ENCODE peak calls at places on chromosomes 1 and 21, in seven cellular contexts. V is AG04449; L is brain microvascular endothelial cell; C is aorta; Q is CD8-positive, alpha-beta T cell; M is MM.1S; F is transverse colon. I is an unnamed sample.

GRCh38 chr21:29340228-29340627 is 41.5 kb downstream of the BACH1 start:
- DNase-seq in V (no peak), L (no peak), Q (no peak), F (no peak), M (no peak), C (no peak), I (no peak)

GRCh38 chr1:230572121-230573083 is 69.9 kb upstream of the COG2 start:
- DNase-seq in V (no peak), F (peak), L (no peak), M (no peak), Q (no peak), C (peak), I (no peak)

GRCh38 chr1:244435562-244436205 is 16.0 kb downstream of the ADSS2 start:
- DNase-seq in C (no peak), F (no peak), V (peak), Q (no peak), M (no peak), L (peak), I (no peak)

GRCh38 chr1:67190410-67190809 is 24.2 kb downstream of the IL23R start:
- DNase-seq in L (no peak), F (no peak), M (no peak), Q (no peak), C (no peak), V (no peak), I (no peak)

GRCh38 chr1:44606701-44607281 is 67.5 kb downstream of the TMEM53 start:
- DNase-seq in V (no peak), F (no peak), C (no peak), L (no peak), M (no peak), Q (no peak), I (no peak)

GRCh38 chr1:179875606-179876288 is 1.9 kb downstream of the TOR1AIP2 start:
- DNase-seq in C (no peak), M (no peak), F (no peak), V (no peak), L (no peak), Q (no peak), I (no peak)

GRCh38 chr1:21669287-21670058 is at the start of gene RAP1GAP:
- DNase-seq in F (peak), V (no peak), L (no peak), Q (no peak), M (no peak), C (no peak), I (no peak)

GRCh38 chr1:59971464-59971911 is 44.9 kb upstream of the CYP2J2 start:
- DNase-seq in M (peak), L (peak), F (peak), V (no peak), C (peak), Q (peak), I (peak)

GRCh38 chr1:36947384-36947783 is 86.9 kb downstream of the GRIK3 start:
- DNase-seq in M (no peak), C (no peak), F (no peak), Q (no peak), L (no peak), V (no peak), I (no peak)

GRCh38 chr1:102174259-102174863 is 177.6 kb upstream of the OLFM3 start:
- DNase-seq in L (no peak), C (no peak), V (no peak), Q (no peak), F (peak), M (peak), I (no peak)

GRCh38 chr1:18093646-18094045 is 14.0 kb upstream of the IGSF21 start:
- DNase-seq in C (no peak), L (no peak), F (no peak), M (no peak), V (no peak), Q (no peak), I (no peak)

GRCh38 chr1:92408825-92409224 is 77.9 kb downstream of the GFI1 start:
- DNase-seq in M (no peak), L (peak), V (peak), C (no peak), Q (no peak), F (no peak), I (no peak)

GRCh38 chr1:9730096-9730901 is 78.8 kb downstream of the PIK3CD start:
- DNase-seq in L (no peak), Q (no peak), V (no peak), M (no peak), C (peak), F (peak), I (no peak)

GRCh38 chr1:44073528-44073927 is 42.3 kb upstream of the SLC6A9 start:
- DNase-seq in M (no peak), C (no peak), Q (no peak), L (no peak), V (no peak), F (no peak), I (no peak)

GRCh38 chr1:29749021-29749420 is 512.7 kb downstream of the PTPRU start:
- DNase-seq in M (no peak), F (no peak), Q (no peak), L (no peak), V (no peak), C (no peak), I (no peak)

GRCh38 chr1:238653693-238654321 is 732.6 kb upstream of the CHRM3 start:
- DNase-seq in L (peak), F (no peak), V (peak), M (peak), C (no peak), Q (no peak), I (no peak)

GRCh38 chr1:28577052-28577678 is 14.9 kb upstream of the RAB42 start:
- DNase-seq in M (peak), F (no peak), Q (no peak), L (no peak), C (peak), V (no peak), I (no peak)

GRCh38 chr1:220451541-220451940 is 76.4 kb upstream of the MARK1 start:
- DNase-seq in Q (no peak), L (no peak), C (no peak), V (no peak), M (no peak), F (no peak), I (no peak)

GRCh38 chr21:25464275-25464674 is 143.0 kb downstream of the MRPL39 start:
- DNase-seq in F (no peak), V (no peak), L (no peak), C (no peak), M (no peak), Q (no peak), I (no peak)

GRCh38 chr1:63902844-63903589 is 129.2 kb downstream of the ROR1 start:
- DNase-seq in C (peak), V (no peak), Q (no peak), L (no peak), F (no peak), M (no peak), I (no peak)

GRCh38 chr1:8397511-8397910 is 79.6 kb downstream of the SLC45A1 start:
- DNase-seq in M (peak), V (no peak), Q (no peak), F (no peak), L (peak), C (no peak), I (no peak)

GRCh38 chr1:1431845-1432565 is 3.5 kb upstream of the VWA1 start:
- DNase-seq in F (peak), L (no peak), Q (no peak), V (no peak), C (peak), M (no peak), I (no peak)

DNA sequence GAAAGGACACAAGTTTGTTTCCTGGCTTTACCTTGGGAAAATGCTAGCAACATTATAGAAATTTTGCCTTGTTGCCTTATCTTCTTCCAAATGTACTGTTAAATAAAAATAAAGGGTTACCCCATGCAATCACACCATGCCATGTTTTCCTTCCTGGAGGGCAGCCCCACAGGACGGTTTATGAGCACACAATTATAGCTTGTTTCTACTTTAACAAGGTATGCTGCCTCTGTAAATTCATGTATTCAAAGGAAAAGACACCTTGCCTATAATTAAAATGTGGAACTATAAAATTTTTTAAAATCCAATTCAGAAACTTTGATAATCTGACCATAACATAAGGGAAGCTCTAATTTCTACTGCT is 63.4 kb downstream of the CAPN2 start:
- DNase-seq in F (no peak), M (no peak), L (no peak), Q (no peak), C (no peak), V (no peak), I (no peak)
- H3K4me3 ChIP-seq in F (no peak), M (no peak), L (no peak), Q (no peak), C (no peak), V (no peak), I (no peak)

GRCh38 chr1:62800274-62800673 is 16.3 kb downstream of the ATG4C start:
- DNase-seq in F (no peak), C (peak), M (peak), V (no peak), Q (no peak), L (no peak), I (no peak)

GRCh38 chr1:62796151-62796680 is 12.3 kb downstream of the ATG4C start:
- DNase-seq in F (no peak), V (no peak), Q (no peak), C (no peak), M (no peak), L (no peak), I (no peak)

GRCh38 chr1:62799688-62800087 is 15.8 kb downstream of the ATG4C start:
- DNase-seq in F (no peak), L (no peak), Q (no peak), M (no peak), V (no peak), C (no peak), I (no peak)

DNA sequence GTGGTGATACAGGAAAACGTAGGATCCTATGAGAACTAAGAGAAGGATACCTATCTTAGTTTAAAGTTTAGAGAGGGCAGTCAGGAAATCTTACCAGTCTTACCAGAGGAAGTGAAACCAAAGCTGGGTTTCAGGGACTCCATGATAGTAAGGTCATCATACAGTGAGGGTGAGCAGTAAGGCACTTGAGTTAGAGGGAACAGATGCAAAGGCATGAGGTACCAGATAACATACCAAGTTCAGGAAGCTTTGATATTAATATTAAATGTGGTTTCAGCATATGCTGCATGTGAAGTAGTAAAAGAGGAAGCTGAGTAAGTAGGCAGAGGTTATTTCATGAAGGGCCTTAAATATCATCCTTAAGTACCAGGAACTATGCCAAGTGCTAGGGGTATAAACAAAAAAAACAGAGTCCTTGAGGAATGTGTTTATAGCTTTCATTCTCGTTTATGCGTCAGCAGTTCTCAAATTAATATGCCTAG is 16.9 kb downstream of the ATG4C start:
- DNase-seq in M (peak), C (no peak), V (no peak), Q (no peak), F (no peak), L (no peak), I (no peak)
- H3K4me3 ChIP-seq in M (peak), C (no peak), V (no peak), Q (no peak), F (no peak), L (no peak), I (no peak)

DNA sequence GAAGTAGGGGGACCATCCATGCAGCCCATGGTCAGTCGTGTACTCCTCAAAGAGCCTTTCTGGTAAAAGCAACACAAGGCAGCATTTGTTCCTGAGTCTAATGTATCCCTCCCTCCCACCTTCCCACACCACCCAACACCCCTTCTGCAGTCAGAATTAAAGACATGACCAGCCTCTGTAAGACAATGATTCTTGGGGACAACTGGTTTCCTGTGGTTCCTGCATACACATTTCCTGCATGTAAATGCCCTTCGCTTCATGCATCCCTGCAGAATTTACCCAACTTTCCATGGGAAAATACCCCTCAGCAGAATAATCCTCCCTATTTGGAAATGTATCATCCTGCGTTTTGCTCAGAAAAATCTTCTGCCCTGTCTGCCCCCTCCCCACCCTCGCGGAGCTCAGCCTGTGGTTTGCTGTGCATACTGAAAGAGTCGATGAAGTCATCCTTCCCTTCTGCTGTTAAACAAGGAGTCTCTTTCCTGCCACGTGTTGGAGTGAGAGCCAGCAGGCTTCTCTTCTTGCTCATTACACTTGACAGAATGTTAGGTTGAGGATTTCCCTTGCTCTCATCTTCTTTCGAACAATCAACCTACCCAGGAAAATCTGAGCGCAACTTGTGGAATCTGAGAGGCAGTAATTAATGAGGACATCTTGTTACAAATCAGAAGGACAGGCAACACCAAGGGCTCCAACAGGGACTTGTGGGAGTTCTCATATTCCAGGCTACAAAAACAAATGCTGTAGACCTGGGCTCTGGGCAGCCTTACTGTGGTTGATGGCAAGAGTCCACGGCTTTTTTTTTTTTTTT is 4.7 kb downstream of the TNN start:
- DNase-seq in L (peak), V (peak), Q (no peak), C (peak), F (peak), M (peak), I (no peak)
- H3K4me3 ChIP-seq in L (no peak), V (peak), Q (no peak), C (no peak), F (no peak), M (peak), I (no peak)

DNA sequence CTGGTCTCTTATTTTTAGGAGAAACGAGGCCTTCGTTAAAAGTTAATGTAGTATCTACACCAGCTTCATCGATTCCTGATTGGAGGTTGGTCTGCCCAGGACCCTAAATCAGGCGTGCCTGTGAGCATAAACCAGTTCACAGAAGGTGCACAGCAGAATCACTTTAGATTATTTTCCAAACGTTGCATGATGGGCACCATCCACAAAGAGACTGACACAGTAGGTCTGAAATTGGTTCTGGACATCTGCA is 256 bp upstream of the TARBP1 start:
- DNase-seq in F (no peak), M (no peak), Q (no peak), V (no peak), C (no peak), L (no peak), I (no peak)
- H3K4me3 ChIP-seq in F (peak), M (peak), Q (peak), V (peak), C (peak), L (peak), I (no peak)

GRCh38 chr21:41361786-41362604 is at the start of gene MX2:
- DNase-seq in V (peak), F (peak), L (peak), C (peak), Q (peak), M (peak), I (no peak)
- H3K4me3 ChIP-seq in V (peak), F (peak), L (no peak), C (no peak), Q (peak), M (peak), I (no peak)

GRCh38 chr1:155946633-155947219 is 5.3 kb downstream of the RXFP4 start:
- DNase-seq in Q (no peak), L (no peak), C (no peak), F (no peak), V (no peak), M (no peak), I (no peak)
- H3K4me3 ChIP-seq in Q (no peak), L (no peak), C (no peak), F (no peak), V (no peak), M (no peak), I (no peak)

DNA sequence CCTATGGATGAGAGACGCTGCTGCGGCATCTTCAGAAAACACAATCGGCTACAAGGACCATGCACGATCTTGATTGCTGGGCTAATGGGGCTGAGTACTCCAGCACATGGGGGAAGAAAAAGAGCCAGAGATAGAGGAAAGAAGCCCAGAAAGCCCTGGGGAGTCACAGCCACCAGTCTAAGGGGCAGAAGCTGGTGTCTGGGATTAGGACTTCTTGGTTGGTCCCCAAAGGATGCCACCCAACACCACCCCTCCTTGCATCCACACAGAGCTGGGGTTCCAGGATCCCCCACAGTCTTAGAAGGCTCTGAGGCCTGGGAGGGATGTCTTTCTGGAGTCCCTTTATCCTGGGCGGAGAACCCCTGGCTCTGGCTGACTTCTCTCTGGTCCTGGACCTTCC is 98.4 kb upstream of the TARDBP start:
- DNase-seq in Q (no peak), F (no peak), L (no peak), C (no peak), V (no peak), M (no peak), I (no peak)
- H3K4me3 ChIP-seq in Q (no peak), F (no peak), L (no peak), C (no peak), V (no peak), M (no peak), I (no peak)

DNA sequence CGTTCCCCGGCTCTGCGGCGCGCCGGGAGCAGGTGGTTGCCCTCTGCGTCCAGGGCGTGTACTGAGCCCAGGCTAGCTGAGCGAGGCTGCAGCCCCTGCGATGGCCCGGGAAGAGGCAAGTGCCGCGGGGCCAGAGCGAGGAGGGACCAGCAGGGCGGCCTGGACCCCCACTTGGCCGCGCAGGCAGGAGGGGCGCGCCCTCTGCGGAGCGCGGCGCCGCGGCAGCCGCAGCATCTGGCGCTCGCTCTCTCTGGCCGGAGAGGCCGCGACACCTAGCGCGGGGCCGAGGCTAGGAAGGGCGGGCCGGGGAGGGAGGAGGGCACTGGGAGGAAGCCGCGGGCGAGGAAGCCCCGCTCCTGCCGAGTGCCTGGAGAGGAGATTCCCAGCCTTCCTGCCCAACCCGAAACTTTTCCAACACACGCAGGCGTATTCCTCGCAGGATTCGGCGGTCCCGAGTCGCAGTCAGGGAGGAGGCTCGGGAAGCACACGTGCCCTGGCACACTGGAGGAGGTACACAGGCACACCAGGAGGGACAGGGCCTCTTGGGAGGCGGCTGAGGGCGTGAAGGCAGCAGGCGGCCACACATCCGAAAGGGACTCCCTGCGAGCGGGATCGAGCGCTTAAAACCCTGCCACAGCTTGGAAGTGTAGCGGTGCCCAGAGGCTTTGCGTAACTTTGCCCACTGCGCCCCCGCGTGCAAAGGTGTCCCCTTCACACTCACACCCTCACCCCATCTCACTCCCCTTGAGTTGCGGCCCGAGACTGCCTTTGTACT is 4.8 kb upstream of the PROX1 start:
- DNase-seq in L (no peak), Q (no peak), V (no peak), F (no peak), C (no peak), M (no peak), I (no peak)
- H3K4me3 ChIP-seq in L (peak), Q (no peak), V (no peak), F (peak), C (no peak), M (no peak), I (peak)